ENCODE peak calls at places on chromosomes 16 and 17, in four cellular contexts. T is Calu3; L is lung; P is activated CD4-positive, alpha-beta T cell treated with anti-CD3 and anti-CD28 coated beads, Interleukin-2, amount 50 U/mL, for 4 hours. J is an unnamed sample.

GRCh38 chr16:16162591-16162990 is 60.7 kb downstream of the ABCC6 start:
- DNase-seq in P (no peak), T (no peak), L (no peak), J (no peak)

GRCh38 chr16:54594646-54595381 is 308.2 kb upstream of the IRX3 start:
- DNase-seq in P (no peak), T (no peak), L (no peak), J (no peak)

GRCh38 chr17:651596-651995 is 63.0 kb downstream of the VPS53 start:
- DNase-seq in T (no peak), L (no peak), P (no peak), J (no peak)

GRCh38 chr16:57049678-57050077 is 42.7 kb upstream of the CPNE2 start:
- DNase-seq in P (no peak), T (no peak), L (no peak), J (no peak)

GRCh38 chr17:77388384-77389306 is 247.9 kb downstream of the SEC14L1 start:
- DNase-seq in P (no peak), T (no peak), L (no peak), J (no peak)

GRCh38 chr17:79038545-79039135 is 14.7 kb downstream of the C1QTNF1 start:
- DNase-seq in T (no peak), L (no peak), P (no peak), J (no peak)

GRCh38 chr17:18949566-18949965 is 2.4 kb upstream of the SLC5A10 start:
- DNase-seq in T (no peak), L (no peak), P (no peak), J (no peak)

GRCh38 chr17:2335726-2336214 is 487 bp downstream of the TSR1 start:
- DNase-seq in T (no peak), L (no peak), P (no peak), J (no peak)

GRCh38 chr17:76869209-76869877 is 1.1 kb downstream of the MGAT5B start:
- DNase-seq in L (no peak), P (no peak), T (no peak), J (no peak)

GRCh38 chr17:67281736-67282135 is 36.7 kb upstream of the HELZ start:
- DNase-seq in T (no peak), P (no peak), L (no peak), J (no peak)

GRCh38 chr17:74512624-74513084 is 18.6 kb downstream of the CD300LB start:
- DNase-seq in T (no peak), L (no peak), P (no peak), J (peak)

GRCh38 chr17:39485555-39485954 is 24.3 kb downstream of the CDK12 start:
- DNase-seq in T (peak), L (no peak), P (no peak), J (no peak)

GRCh38 chr17:4869599-4869998 is 29.7 kb upstream of the C17orf107 start:
- DNase-seq in T (no peak), L (no peak), P (no peak), J (no peak)

GRCh38 chr16:65119905-65120341 is 1.9 kb downstream of the CDH11 start:
- DNase-seq in L (no peak), P (no peak), T (no peak), J (peak)

GRCh38 chr16:79928142-79928735 is 327.7 kb upstream of the MAF start:
- DNase-seq in L (no peak), P (no peak), T (no peak), J (no peak)

GRCh38 chr16:3909791-3910583 is 29.5 kb upstream of the CREBBP start:
- DNase-seq in T (no peak), P (no peak), L (no peak), J (no peak)

GRCh38 chr16:75029854-75030253 is 31.0 kb downstream of the ZNRF1 start:
- DNase-seq in P (no peak), L (no peak), T (peak), J (no peak)

GRCh38 chr17:78921437-78921971 is 3.7 kb downstream of the TIMP2 start:
- DNase-seq in P (no peak), L (no peak), T (no peak), J (peak)

GRCh38 chr16:4141604-4142003 is 25.4 kb upstream of the ADCY9 start:
- DNase-seq in L (no peak), T (no peak), P (no peak), J (no peak)

GRCh38 chr16:70661918-70662641 is 15.7 kb downstream of the IL34 start:
- DNase-seq in P (no peak), T (no peak), L (no peak), J (peak)

GRCh38 chr17:32746698-32747097 is 130.2 kb downstream of the MYO1D start:
- DNase-seq in L (no peak), P (no peak), T (no peak), J (no peak)

GRCh38 chr16:4538067-4538385 is 547 bp downstream of the CDIP1 start:
- DNase-seq in T (no peak), P (peak), L (no peak), J (no peak)

GRCh38 chr17:63138713-63139112 is 172.7 kb downstream of the TANC2 start:
- DNase-seq in P (no peak), L (no peak), T (no peak), J (no peak)

GRCh38 chr16:70796301-70796700 is 4.7 kb downstream of the VAC14 start:
- DNase-seq in L (no peak), P (no peak), T (no peak), J (no peak)

GRCh38 chr17:1060991-1061390 is 64.1 kb downstream of the TIMM22 start:
- DNase-seq in P (no peak), L (peak), T (peak), J (no peak)

GRCh38 chr16:72821551-72821950 is 226.4 kb downstream of the ZFHX3 start:
- DNase-seq in L (no peak), T (no peak), P (no peak), J (no peak)

GRCh38 chr16:29744541-29745101 is 1.2 kb downstream of the C16orf54 start:
- DNase-seq in P (no peak), L (no peak), T (no peak), J (no peak)

GRCh38 chr16:50335198-50335958 is 33.4 kb downstream of the BRD7 start:
- DNase-seq in L (no peak), T (no peak), P (no peak), J (no peak)

GRCh38 chr17:58911741-58912343 is 156.2 kb downstream of the PPM1E start:
- DNase-seq in P (no peak), T (no peak), L (no peak), J (no peak)

GRCh38 chr16:51326131-51326856 is 175.2 kb upstream of the SALL1 start:
- DNase-seq in P (no peak), L (no peak), T (peak), J (peak)

GRCh38 chr16:26598061-26598460 is 468.7 kb upstream of the C16orf82 start:
- DNase-seq in P (peak), T (no peak), L (no peak), J (no peak)

GRCh38 chr16:67146523-67147357 is 4.1 kb downstream of the B3GNT9 start:
- DNase-seq in L (no peak), T (no peak), P (no peak), J (no peak)

GRCh38 chr16:66199189-66199588 is 167.3 kb upstream of the CDH5 start:
- DNase-seq in T (no peak), L (peak), P (no peak), J (no peak)

GRCh38 chr17:55426851-55427586 is 5.4 kb upstream of the MMD start:
- DNase-seq in P (no peak), L (no peak), T (no peak), J (peak)

GRCh38 chr16:17331991-17332390 is 138.8 kb downstream of the XYLT1 start:
- DNase-seq in T (no peak), P (no peak), L (no peak), J (no peak)